ENCODE peak calls at places on chromosome 16, in seven cellular contexts. V is keratinocyte, E is colonic mucosa, B is Peyer's patch, H is MCF 10A, W is K562, S is esophagus squamous epithelium. J is an unnamed sample.

GRCh38 chr16:20611975-20612471 is 35.9 kb upstream of the ACSM2B start:
- DNase-seq in V (no peak), S (no peak), W (no peak), E (peak; percentile 62), H (no peak), B (no peak), J (no peak)

GRCh38 chr16:75311383-75311938 is 60.0 kb upstream of the BCAR1 start:
- DNase-seq in H (no peak), W (no peak), V (no peak), S (no peak), E (no peak), B (no peak), J (no peak)

GRCh38 chr16:78925071-78925714 is 675.3 kb downstream of the MAF start:
- DNase-seq in B (no peak), S (no peak), W (peak; percentile 53), H (peak; percentile 33), E (peak; percentile 32), V (no peak), J (peak; percentile 20)

GRCh38 chr16:83961591-83961990 is 6.5 kb upstream of the NECAB2 start:
- DNase-seq in V (no peak), W (no peak), E (no peak), H (no peak), S (no peak), B (no peak), J (no peak)

GRCh38 chr16:88789593-88789992 is 4.6 kb upstream of the PIEZO1 start:
- DNase-seq in V (no peak), W (no peak), B (peak; percentile 44), S (no peak), H (no peak), E (no peak), J (no peak)

GRCh38 chr16:17965131-17965530 is 371.4 kb downstream of the NPIPA8 start:
- DNase-seq in W (no peak), V (no peak), E (no peak), S (no peak), H (no peak), B (no peak), J (no peak)

GRCh38 chr16:64926476-64926875 is 195.4 kb downstream of the CDH11 start:
- DNase-seq in V (no peak), S (no peak), B (no peak), E (no peak), W (no peak), H (no peak), J (no peak)

GRCh38 chr16:89202422-89203215 is 2.3 kb upstream of the SLC22A31 start:
- DNase-seq in S (no peak), E (no peak), H (no peak), B (no peak), V (no peak), W (no peak), J (no peak)

GRCh38 chr16:55359946-55360345 is 35.9 kb downstream of the IRX6 start:
- DNase-seq in S (no peak), V (no peak), W (no peak), H (no peak), E (no peak), B (no peak), J (no peak)

GRCh38 chr16:57893559-57894389 is 77.2 kb downstream of the CNGB1 start:
- DNase-seq in W (no peak), E (peak; percentile 44), B (no peak), H (peak; percentile 92), S (no peak), V (peak; percentile 61), J (no peak)

GRCh38 chr16:56415849-56416248 is 9.5 kb downstream of the AMFR start:
- DNase-seq in V (no peak), W (no peak), S (no peak), H (no peak), B (no peak), E (no peak), J (no peak)

GRCh38 chr16:85306071-85306792 is 194.0 kb upstream of the CIBAR2 start:
- DNase-seq in V (no peak), B (peak; percentile 95), W (peak; percentile 85), H (peak; percentile 82), S (peak; percentile 31), E (peak; percentile 85), J (peak; percentile 88)

GRCh38 chr16:85306793-85307551 is 194.7 kb upstream of the CIBAR2 start:
- DNase-seq in V (no peak), E (no peak), S (no peak), W (no peak), H (no peak), B (no peak), J (no peak)

GRCh38 chr16:85308585-85309540 is 196.6 kb upstream of the CIBAR2 start:
- DNase-seq in W (no peak), B (peak; percentile 74), H (no peak), S (no peak), E (no peak), V (no peak), J (no peak)

GRCh38 chr16:85309656-85310587 is 197.7 kb upstream of the CIBAR2 start:
- DNase-seq in V (no peak), W (peak; percentile 46), B (peak; percentile 80), E (no peak), H (no peak), S (no peak), J (no peak)

DNA sequence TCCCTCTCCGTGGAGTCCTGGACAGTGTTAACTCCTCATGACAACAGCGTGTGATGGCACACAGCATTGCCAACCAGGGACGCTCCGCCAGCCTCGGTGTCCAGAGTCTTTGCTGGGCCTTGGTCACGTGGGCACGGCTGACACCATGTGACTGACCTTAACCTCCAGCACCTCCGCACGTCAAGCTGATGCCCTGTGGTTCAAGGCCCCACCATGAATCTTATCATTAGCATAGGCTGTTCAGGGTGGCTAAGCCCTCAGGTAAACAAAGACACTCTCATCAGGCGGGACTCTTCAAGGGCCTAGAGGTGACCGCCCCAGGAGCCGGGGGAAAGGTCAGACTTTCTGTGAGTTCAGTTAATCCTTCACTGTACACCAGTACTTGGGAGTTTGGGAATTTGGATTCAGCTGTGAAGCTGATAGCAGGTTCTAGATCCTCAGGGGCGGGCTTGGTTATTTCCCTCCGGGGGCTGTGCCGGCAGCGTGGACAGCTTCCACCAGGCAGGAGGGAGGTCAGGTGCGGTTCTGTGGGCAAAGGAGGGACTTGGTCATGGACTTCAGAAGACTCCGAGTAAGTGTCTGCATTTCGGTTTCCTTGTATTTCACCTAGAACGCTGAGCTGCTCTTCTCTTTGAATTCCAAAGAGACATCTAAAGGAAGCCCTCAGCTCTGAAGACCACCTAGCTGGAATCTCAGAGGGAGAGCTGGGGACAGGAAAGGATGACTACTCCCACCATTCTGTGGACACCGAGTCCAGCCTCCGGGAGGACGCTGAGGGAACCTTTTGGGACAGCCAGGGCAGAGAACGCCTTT is 195.5 kb upstream of the CIBAR2 start:
- DNase-seq in H (no peak), V (no peak), B (no peak), W (no peak), S (no peak), E (no peak), J (no peak)
- TF ChIP-seq CTCF in H (no peak), V (no peak), B (no peak), W (no peak), S (no peak), E (no peak), J (no peak)

GRCh38 chr16:81265658-81266451 is 27.4 kb downstream of the BCO1 start:
- DNase-seq in S (no peak), B (no peak), E (peak; percentile 87), H (peak; percentile 85), V (no peak), W (no peak), J (no peak)

GRCh38 chr16:81264386-81264785 is 25.9 kb downstream of the BCO1 start:
- DNase-seq in E (no peak), H (no peak), W (no peak), V (no peak), S (no peak), B (no peak), J (no peak)

GRCh38 chr16:81265052-81265451 is 26.6 kb downstream of the BCO1 start:
- DNase-seq in V (no peak), E (no peak), S (no peak), W (no peak), B (no peak), H (no peak), J (no peak)

GRCh38 chr16:81261049-81261648 is 22.7 kb downstream of the BCO1 start:
- DNase-seq in B (no peak), V (no peak), S (no peak), W (peak; percentile 62), H (peak; percentile 34), E (no peak), J (peak; percentile 55)

GRCh38 chr16:81263470-81264200 is 25.1 kb downstream of the BCO1 start:
- DNase-seq in H (peak; percentile 29), E (no peak), B (no peak), W (no peak), S (no peak), V (no peak), J (no peak)
- TF ChIP-seq CTCF in H (peak; percentile 34), E (no peak), B (no peak), W (peak; percentile 2), S (no peak), V (peak; percentile 32), J (no peak)

DNA sequence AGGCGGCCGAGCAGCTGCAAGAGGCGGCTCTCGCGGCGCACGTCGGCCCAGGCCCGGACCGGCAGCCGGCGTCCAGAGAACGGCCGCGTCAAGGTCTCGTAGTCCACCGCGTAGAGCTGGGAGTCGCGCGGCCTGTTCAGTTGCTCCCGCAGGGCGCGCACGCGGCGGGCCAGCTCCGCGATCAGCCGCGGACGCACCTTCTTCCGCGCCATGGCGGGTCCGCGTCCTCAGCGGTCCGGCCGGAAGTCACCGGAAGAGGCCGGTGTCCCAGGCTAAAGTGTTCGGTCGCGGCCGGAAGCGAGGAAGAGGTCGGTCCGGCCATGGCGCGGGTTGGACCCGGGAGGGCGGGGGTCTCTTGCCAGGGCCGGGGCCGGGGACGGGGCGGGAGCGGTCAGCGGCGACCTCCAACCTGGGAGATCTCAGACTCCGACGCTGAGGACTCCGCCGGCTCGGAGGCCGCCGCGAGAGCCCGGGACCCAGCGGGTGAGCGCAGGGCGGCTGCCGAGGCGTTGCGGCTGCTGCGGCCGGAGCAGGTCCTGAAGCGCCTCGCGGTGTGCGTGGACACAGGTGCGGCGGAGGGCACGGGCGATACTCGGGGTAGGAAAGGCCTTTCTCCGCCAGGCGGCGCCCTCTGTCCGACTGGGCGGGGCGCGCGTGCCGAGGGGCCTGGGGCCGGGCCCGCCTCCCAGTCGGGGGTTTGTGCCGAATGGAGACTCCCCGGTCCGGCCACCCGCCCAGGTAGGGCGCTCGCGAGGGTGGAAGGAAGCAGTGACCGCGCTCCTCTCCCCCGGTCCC is at the start of gene MRPS34:
- DNase-seq in B (peak; percentile 81), W (peak; percentile 85), S (no peak), V (no peak), E (peak; percentile 85), H (peak; percentile 84), J (peak; percentile 89)
- TF ChIP-seq CTCF in B (peak; percentile 78), W (peak; percentile 86), S (peak; percentile 87), V (peak; percentile 51), E (peak; percentile 81), H (peak; percentile 92), J (peak; percentile 90)

GRCh38 chr16:12057276-12057675 is 80.7 kb downstream of the SNX29 start:
- DNase-seq in V (no peak), W (no peak), H (no peak), S (no peak), B (no peak), E (no peak), J (peak; percentile 2)

GRCh38 chr16:12060751-12061150 is 84.2 kb downstream of the SNX29 start:
- DNase-seq in E (no peak), B (no peak), S (no peak), V (no peak), H (no peak), W (no peak), J (peak; percentile 6)

GRCh38 chr16:12061336-12062055 is 85.0 kb downstream of the SNX29 start:
- DNase-seq in H (peak; percentile 79), V (peak; percentile 38), S (no peak), E (no peak), W (no peak), B (no peak), J (peak; percentile 4)

GRCh38 chr16:12062343-12063003 is 85.9 kb downstream of the SNX29 start:
- DNase-seq in V (peak; percentile 73), S (peak; percentile 14), E (peak; percentile 49), H (peak; percentile 93), W (no peak), B (no peak), J (peak; percentile 4)

GRCh38 chr16:12059216-12059769 is 82.8 kb downstream of the SNX29 start:
- DNase-seq in H (no peak), S (no peak), B (peak; percentile 28), W (no peak), V (no peak), E (no peak), J (peak; percentile 21)
- TF ChIP-seq CTCF in H (no peak), S (no peak), B (no peak), W (no peak), V (no peak), E (no peak), J (no peak)

J was measured in GM13976.